ENCODE peak calls at places on chromosomes 12 and 14, in five cellular contexts. T is IMR-90, F is HepG2, I is K562, P is H1. A is an unnamed sample.

GRCh38 chr14:54652188-54652889 is 85.4 kb downstream of the SAMD4A start:
- DNase-seq in T (peak), I (no peak), P (peak), F (peak), A (peak)

GRCh38 chr14:29802211-29802610 is 125.4 kb downstream of the PRKD1 start:
- DNase-seq in I (no peak), T (no peak), F (no peak), P (no peak), A (no peak)

GRCh38 chr14:77641207-77641533 is 24.7 kb upstream of the SPTLC2 start:
- DNase-seq in P (no peak), T (no peak), I (no peak), F (no peak), A (no peak)

GRCh38 chr12:130013771-130014484 is 110.1 kb upstream of the TMEM132D start:
- DNase-seq in I (peak), F (peak), P (peak), T (no peak), A (peak)

GRCh38 chr14:68937790-68938514 is 41.1 kb downstream of the ACTN1 start:
- DNase-seq in P (no peak), F (no peak), I (no peak), T (no peak), A (no peak)

GRCh38 chr12:82461851-82462250 is 103.5 kb downstream of the METTL25 start:
- DNase-seq in P (no peak), F (no peak), I (no peak), T (peak), A (no peak)

GRCh38 chr14:92397140-92397815 is 74.3 kb downstream of the SLC24A4 start:
- DNase-seq in I (no peak), T (peak), F (no peak), P (no peak), A (peak)

GRCh38 chr14:57182760-57183503 is 85.8 kb downstream of the EXOC5 start:
- DNase-seq in I (peak), P (no peak), F (peak), T (peak), A (no peak)

GRCh38 chr12:96501139-96501741 is 11.9 kb downstream of the CFAP54 start:
- DNase-seq in P (no peak), F (peak), T (peak), I (no peak), A (peak)

GRCh38 chr14:68675233-68675577 is 117.7 kb downstream of the ZFP36L1 start:
- DNase-seq in I (no peak), T (peak), F (peak), P (no peak), A (no peak)

GRCh38 chr14:53306267-53306721 is 153.2 kb upstream of the DDHD1 start:
- DNase-seq in T (peak), F (peak), I (peak), P (peak), A (peak)

GRCh38 chr12:11681211-11681610 is 31.7 kb downstream of the ETV6 start:
- DNase-seq in F (no peak), P (no peak), T (no peak), I (no peak), A (no peak)

GRCh38 chr14:36129181-36129580 is 47.3 kb downstream of the PTCSC3 start:
- DNase-seq in F (no peak), T (no peak), P (peak), I (no peak), A (no peak)

GRCh38 chr12:47878918-47879481 is 25.8 kb downstream of the VDR start:
- DNase-seq in P (no peak), I (no peak), T (no peak), F (no peak), A (no peak)

GRCh38 chr14:100145682-100146464 is 13.6 kb downstream of the DEGS2 start:
- DNase-seq in T (no peak), F (no peak), I (no peak), P (no peak), A (no peak)

GRCh38 chr12:115060477-115061168 is 376.6 kb upstream of the TBX3 start:
- DNase-seq in P (no peak), F (no peak), I (no peak), T (no peak), A (no peak)

GRCh38 chr12:103947871-103948555 is 17.7 kb upstream of the TDG start:
- DNase-seq in I (no peak), P (no peak), T (no peak), F (no peak), A (no peak)

GRCh38 chr12:124738636-124739467 is 124.8 kb downstream of the SCARB1 start:
- DNase-seq in I (no peak), F (peak), P (no peak), T (peak), A (no peak)

GRCh38 chr14:61193471-61193870 is 87.7 kb downstream of the TMEM30B start:
- DNase-seq in F (no peak), I (no peak), P (no peak), T (no peak), A (no peak)

GRCh38 chr12:40146800-40147797 is 41.2 kb upstream of the SLC2A13 start:
- DNase-seq in F (no peak), P (no peak), I (no peak), T (no peak), A (no peak)

GRCh38 chr14:105486333-105486973 is at the start of gene CRIP1:
- DNase-seq in I (no peak), P (no peak), T (no peak), F (no peak), A (no peak)

GRCh38 chr14:100590726-100591452 is 3.7 kb upstream of the BEGAIN start:
- DNase-seq in F (no peak), T (no peak), I (no peak), P (no peak), A (no peak)

GRCh38 chr12:87439990-87440827 is 589.0 kb downstream of the C12orf50 start:
- DNase-seq in I (no peak), P (no peak), F (no peak), T (peak), A (peak)

GRCh38 chr14:26577711-26578110 is 20.1 kb downstream of the NOVA1 start:
- DNase-seq in I (no peak), F (no peak), T (no peak), P (no peak), A (no peak)

GRCh38 chr14:91154851-91155625 is 41.2 kb downstream of the DGLUCY start:
- DNase-seq in F (no peak), I (peak), T (peak), P (no peak), A (no peak)

GRCh38 chr14:104968541-104969401 is 9.4 kb downstream of the AHNAK2 start:
- DNase-seq in P (no peak), F (no peak), T (no peak), I (no peak), A (peak)

GRCh38 chr12:105933671-105934665 is 204.8 kb downstream of the NUAK1 start:
- DNase-seq in F (no peak), I (no peak), T (peak), P (no peak), A (peak)

GRCh38 chr12:115096673-115097349 is 412.8 kb upstream of the TBX3 start:
- DNase-seq in I (no peak), P (no peak), F (no peak), T (peak), A (no peak)

GRCh38 chr12:138171-138897 is 71.8 kb downstream of the IQSEC3 start:
- DNase-seq in P (no peak), T (no peak), I (no peak), F (no peak), A (no peak)

GRCh38 chr14:24411468-24412454 is 13.0 kb downstream of the NYNRIN start:
- DNase-seq in P (no peak), F (peak), I (peak), T (peak), A (peak)

GRCh38 chr12:71014180-71014785 is 93.7 kb upstream of the PTPRR start:
- DNase-seq in T (peak), F (peak), P (no peak), I (no peak), A (peak)

GRCh38 chr12:50082644-50083043 is 2.5 kb upstream of the SMARCD1 start:
- DNase-seq in P (no peak), I (no peak), F (peak), T (no peak), A (peak)

GRCh38 chr14:38469156-38469555 is 213.3 kb upstream of the CLEC14A start:
- DNase-seq in F (no peak), P (no peak), I (no peak), T (peak), A (no peak)

GRCh38 chr12:78236264-78236663 is 405.6 kb downstream of the NAV3 start:
- DNase-seq in T (peak), F (no peak), I (no peak), P (no peak), A (no peak)

GRCh38 chr12:6767592-6768384 is 1.6 kb downstream of the PTMS start:
- DNase-seq in T (peak), I (peak), P (no peak), F (peak), A (no peak)

GRCh38 chr14:60632777-60633176 is 16.5 kb downstream of the SIX1 start:
- DNase-seq in T (no peak), F (no peak), P (no peak), I (no peak), A (no peak)

GRCh38 chr12:21526053-21526452 is at the start of gene SPX:
- DNase-seq in T (peak), P (no peak), F (peak), I (no peak), A (peak)

GRCh38 chr12:21526721-21527345 is 737 bp downstream of the SPX start:
- DNase-seq in P (no peak), F (no peak), T (no peak), I (no peak), A (no peak)

GRCh38 chr12:21529456-21529855 is 3.4 kb downstream of the SPX start:
- DNase-seq in P (no peak), F (no peak), I (no peak), T (no peak), A (no peak)

GRCh38 chr12:21528953-21529352 is 2.9 kb downstream of the SPX start:
- DNase-seq in T (no peak), F (no peak), I (no peak), P (no peak), A (no peak)

GRCh38 chr12:21527451-21528180 is 1.5 kb downstream of the SPX start:
- DNase-seq in P (peak), F (no peak), T (peak), I (no peak), A (peak)
- TF ChIP-seq CEBPB in P (no peak), F (no peak), T (no peak), I (no peak), A (no peak)

GRCh38 chr12:58500399-58500798 is 419.9 kb downstream of the LRIG3 start:
- DNase-seq in P (no peak), I (no peak), F (no peak), T (peak), A (no peak)
- TF ChIP-seq MAFK in P (no peak), I (no peak), F (no peak), T (peak), A (no peak)

GRCh38 chr14:74983343-74983742 is 19.4 kb upstream of the EIF2B2 start:
- DNase-seq in F (no peak), I (no peak), P (no peak), T (no peak), A (no peak)

GRCh38 chr14:74985028-74985310 is 17.8 kb upstream of the EIF2B2 start:
- DNase-seq in T (no peak), P (no peak), I (peak), F (no peak), A (no peak)

GRCh38 chr14:74982661-74983060 is 20.1 kb upstream of the EIF2B2 start:
- DNase-seq in I (no peak), P (no peak), T (no peak), F (no peak), A (no peak)

GRCh38 chr14:74985806-74986205 is 16.9 kb upstream of the EIF2B2 start:
- DNase-seq in I (peak), P (no peak), F (no peak), T (no peak), A (no peak)

DNA sequence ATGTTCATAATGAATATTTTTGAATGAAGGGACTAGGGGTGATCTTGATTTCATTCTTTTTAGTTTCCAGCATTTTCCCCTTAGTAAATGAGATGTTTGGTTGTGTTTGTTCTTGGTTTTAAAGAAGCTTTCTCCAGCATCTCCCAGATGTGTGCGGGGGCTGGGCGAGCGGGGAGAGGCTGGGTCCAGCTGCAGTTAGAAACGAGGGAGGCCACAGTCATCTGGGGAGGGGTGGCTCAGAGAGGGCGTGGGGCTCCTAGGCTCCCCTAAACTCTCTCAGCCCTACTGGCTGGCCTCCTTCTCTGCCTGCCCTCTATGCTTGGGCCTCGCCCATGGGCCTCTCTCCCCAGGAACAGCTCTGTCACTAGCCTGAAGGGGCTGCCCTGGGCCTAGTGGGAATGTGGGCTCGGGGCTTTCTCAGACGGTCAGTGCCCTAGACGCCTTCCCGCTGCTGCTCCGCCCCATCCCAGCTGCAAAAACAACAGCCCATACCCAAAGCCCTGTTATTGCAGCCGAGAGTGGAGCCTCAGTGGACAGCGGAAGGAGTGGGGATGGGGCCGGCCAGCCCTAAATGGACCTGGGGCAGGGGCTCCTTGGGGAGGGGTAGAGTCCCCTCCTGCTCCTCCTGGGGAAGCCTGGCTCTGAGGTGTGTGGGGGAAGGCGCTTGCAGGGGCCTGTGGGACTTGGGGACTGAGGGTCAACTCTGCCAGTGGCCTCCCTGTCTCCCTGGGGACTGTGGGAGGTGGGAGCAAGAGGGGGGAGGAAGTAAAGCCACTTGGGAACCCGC is 18.3 kb upstream of the EIF2B2 start:
- DNase-seq in T (no peak), P (no peak), I (no peak), F (no peak), A (no peak)
- TF ChIP-seq CEBPB in T (no peak), P (no peak), I (no peak), F (no peak), A (no peak)

GRCh38 chr14:101851183-101851582 is 89.7 kb downstream of the PPP2R5C start:
- DNase-seq in T (no peak), P (no peak), I (no peak), F (no peak), A (no peak)

GRCh38 chr14:101849125-101849524 is 87.6 kb downstream of the PPP2R5C start:
- DNase-seq in P (no peak), F (no peak), T (no peak), I (peak), A (no peak)

GRCh38 chr14:101851716-101852395 is 90.3 kb downstream of the PPP2R5C start:
- DNase-seq in T (no peak), I (no peak), F (no peak), P (no peak), A (no peak)

GRCh38 chr14:101852785-101853184 is 91.3 kb downstream of the PPP2R5C start:
- DNase-seq in F (no peak), P (no peak), T (no peak), I (no peak), A (no peak)

GRCh38 chr14:101849640-101850039 is 88.1 kb downstream of the PPP2R5C start:
- DNase-seq in T (no peak), P (no peak), F (no peak), I (no peak), A (no peak)
- TF ChIP-seq MAFK in T (no peak), P (no peak), F (no peak), I (no peak), A (no peak)

GRCh38 chr14:82626156-82627055 is 1092.8 kb upstream of the SEL1L start:
- DNase-seq in T (no peak), P (no peak), F (no peak), I (no peak), A (no peak)

GRCh38 chr14:82621881-82622450 is 1088.3 kb upstream of the SEL1L start:
- DNase-seq in T (no peak), F (no peak), I (no peak), P (peak), A (no peak)
- TF ChIP-seq CEBPB in T (no peak), F (no peak), I (no peak), P (no peak), A (no peak)

GRCh38 chr14:79424462-79424861 is 786.8 kb downstream of the DIO2 start:
- DNase-seq in F (no peak), I (no peak), T (peak), P (no peak), A (no peak)
- TF ChIP-seq MAFK in F (no peak), I (no peak), T (no peak), P (no peak), A (no peak)

GRCh38 chr14:22979748-22980392 is 2.5 kb downstream of the AJUBA start:
- DNase-seq in T (no peak), I (no peak), P (no peak), F (peak), A (no peak)
- TF ChIP-seq CEBPB in T (no peak), I (no peak), P (no peak), F (no peak), A (no peak)

DNA sequence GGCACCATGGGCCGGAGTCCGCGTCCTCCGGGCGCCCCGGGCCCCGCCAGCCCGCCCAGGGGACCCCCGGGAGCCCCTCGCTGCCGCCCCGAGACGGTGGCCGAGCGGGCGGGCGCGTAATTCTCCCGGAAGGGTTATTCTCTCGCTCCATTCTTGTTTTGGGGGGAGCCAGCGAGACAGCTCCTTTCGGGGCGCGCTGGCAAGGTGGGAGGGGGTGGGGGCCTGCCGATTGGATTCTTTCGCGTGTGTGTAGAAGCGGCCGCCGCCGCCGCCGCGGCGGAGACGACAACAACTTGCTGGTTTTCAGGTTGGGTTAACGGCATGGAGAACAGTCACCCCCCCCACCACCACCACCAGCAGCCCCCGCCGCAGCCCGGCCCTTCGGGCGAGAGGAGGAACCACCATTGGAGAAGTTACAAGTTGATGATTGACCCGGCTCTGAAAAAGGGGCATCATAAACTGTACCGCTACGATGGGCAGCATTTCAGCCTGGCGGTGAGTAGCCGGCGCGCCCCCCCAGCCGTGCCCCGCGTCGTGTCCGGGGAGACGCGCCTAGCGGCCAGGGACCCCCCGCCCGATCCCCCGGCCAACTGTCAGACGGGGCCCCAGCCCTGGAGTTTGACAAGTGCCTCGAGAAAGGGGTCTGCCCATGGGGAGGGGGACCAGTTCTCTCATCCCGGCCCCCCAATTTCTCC is 755 bp downstream of the SETD1B start:
- DNase-seq in P (no peak), F (peak), T (no peak), I (no peak), A (no peak)
- TF ChIP-seq MAFK in P (no peak), F (no peak), T (no peak), I (no peak), A (no peak)

A was measured in A549.